ENCODE peak calls at places on chromosome 13, in seven cellular contexts. One of them, this sample, is unnamed.

GRCh38 chr13:107329991-107330390 is 762.1 kb upstream of the ARGLU1 start:
- DNase-seq in heart left ventricle: no peak
- DNase-seq in brain microvascular endothelial cell: no peak
- DNase-seq in sigmoid colon: no peak
- DNase-seq in Karpas-422: no peak
- DNase-seq in CD4-positive, alpha-beta memory T cell: no peak
- DNase-seq in GM23338: no peak
- DNase-seq in this sample: peak

GRCh38 chr13:66635526-66635925 is 594.6 kb downstream of the PCDH9 start:
- DNase-seq in sigmoid colon: no peak
- DNase-seq in heart left ventricle: no peak
- DNase-seq in CD4-positive, alpha-beta memory T cell: no peak
- DNase-seq in brain microvascular endothelial cell: peak
- DNase-seq in GM23338: no peak
- DNase-seq in Karpas-422: no peak
- DNase-seq in this sample: peak

GRCh38 chr13:98910501-98910951 is 67.3 kb downstream of the DOCK9 start:
- DNase-seq in brain microvascular endothelial cell: peak
- DNase-seq in sigmoid colon: no peak
- DNase-seq in Karpas-422: no peak
- DNase-seq in heart left ventricle: peak
- DNase-seq in GM23338: no peak
- DNase-seq in CD4-positive, alpha-beta memory T cell: peak
- DNase-seq in this sample: peak

GRCh38 chr13:98556968-98557591 is 19.8 kb downstream of the STK24 start:
- DNase-seq in heart left ventricle: no peak
- DNase-seq in Karpas-422: no peak
- DNase-seq in brain microvascular endothelial cell: no peak
- DNase-seq in GM23338: no peak
- DNase-seq in sigmoid colon: peak
- DNase-seq in CD4-positive, alpha-beta memory T cell: peak
- DNase-seq in this sample: peak

GRCh38 chr13:21537105-21537504 is 66.9 kb downstream of the MICU2 start:
- DNase-seq in GM23338: no peak
- DNase-seq in heart left ventricle: no peak
- DNase-seq in CD4-positive, alpha-beta memory T cell: no peak
- DNase-seq in sigmoid colon: no peak
- DNase-seq in Karpas-422: no peak
- DNase-seq in brain microvascular endothelial cell: no peak
- DNase-seq in this sample: no peak

GRCh38 chr13:108188260-108188659 is 27.1 kb downstream of the LIG4 start:
- DNase-seq in Karpas-422: no peak
- DNase-seq in sigmoid colon: no peak
- DNase-seq in CD4-positive, alpha-beta memory T cell: no peak
- DNase-seq in brain microvascular endothelial cell: no peak
- DNase-seq in GM23338: no peak
- DNase-seq in heart left ventricle: no peak
- DNase-seq in this sample: no peak

GRCh38 chr13:73872397-73872796 is 261.8 kb downstream of the KLF12 start:
- DNase-seq in Karpas-422: no peak
- DNase-seq in CD4-positive, alpha-beta memory T cell: no peak
- DNase-seq in sigmoid colon: no peak
- DNase-seq in heart left ventricle: no peak
- DNase-seq in GM23338: no peak
- DNase-seq in brain microvascular endothelial cell: no peak
- DNase-seq in this sample: no peak

GRCh38 chr13:93859666-93860065 is 619.8 kb downstream of the DCT start:
- DNase-seq in sigmoid colon: no peak
- DNase-seq in brain microvascular endothelial cell: peak
- DNase-seq in GM23338: no peak
- DNase-seq in Karpas-422: no peak
- DNase-seq in heart left ventricle: no peak
- DNase-seq in CD4-positive, alpha-beta memory T cell: no peak
- DNase-seq in this sample: peak

GRCh38 chr13:54682184-54682583 is 1653.6 kb downstream of the OLFM4 start:
- DNase-seq in CD4-positive, alpha-beta memory T cell: no peak
- DNase-seq in Karpas-422: no peak
- DNase-seq in heart left ventricle: no peak
- DNase-seq in brain microvascular endothelial cell: no peak
- DNase-seq in sigmoid colon: no peak
- DNase-seq in GM23338: no peak
- DNase-seq in this sample: no peak

GRCh38 chr13:33204130-33204927 is 81.2 kb downstream of the STARD13 start:
- DNase-seq in GM23338: no peak
- DNase-seq in sigmoid colon: peak
- DNase-seq in CD4-positive, alpha-beta memory T cell: no peak
- DNase-seq in heart left ventricle: peak
- DNase-seq in brain microvascular endothelial cell: peak
- DNase-seq in Karpas-422: no peak
- DNase-seq in this sample: peak

GRCh38 chr13:33205224-33205623 is 80.3 kb downstream of the STARD13 start:
- DNase-seq in brain microvascular endothelial cell: no peak
- DNase-seq in Karpas-422: no peak
- DNase-seq in GM23338: no peak
- DNase-seq in sigmoid colon: no peak
- DNase-seq in CD4-positive, alpha-beta memory T cell: no peak
- DNase-seq in heart left ventricle: no peak
- DNase-seq in this sample: no peak

GRCh38 chr13:33199282-33199850 is 86.2 kb downstream of the STARD13 start:
- DNase-seq in brain microvascular endothelial cell: no peak
- DNase-seq in Karpas-422: no peak
- DNase-seq in sigmoid colon: no peak
- DNase-seq in GM23338: no peak
- DNase-seq in heart left ventricle: no peak
- DNase-seq in CD4-positive, alpha-beta memory T cell: no peak
- DNase-seq in this sample: no peak

GRCh38 chr13:33205804-33206221 is 79.7 kb downstream of the STARD13 start:
- DNase-seq in GM23338: peak
- DNase-seq in CD4-positive, alpha-beta memory T cell: no peak
- DNase-seq in heart left ventricle: peak
- DNase-seq in brain microvascular endothelial cell: peak
- DNase-seq in sigmoid colon: no peak
- DNase-seq in Karpas-422: no peak
- DNase-seq in this sample: no peak

GRCh38 chr13:33202644-33203169 is 82.8 kb downstream of the STARD13 start:
- DNase-seq in brain microvascular endothelial cell: no peak
- DNase-seq in sigmoid colon: no peak
- DNase-seq in heart left ventricle: no peak
- DNase-seq in Karpas-422: no peak
- DNase-seq in GM23338: no peak
- DNase-seq in CD4-positive, alpha-beta memory T cell: no peak
- DNase-seq in this sample: no peak
- H3K27ac ChIP-seq in brain microvascular endothelial cell: peak
- H3K27ac ChIP-seq in sigmoid colon: peak
- H3K27ac ChIP-seq in heart left ventricle: peak
- H3K27ac ChIP-seq in Karpas-422: no peak
- H3K27ac ChIP-seq in GM23338: no peak
- H3K27ac ChIP-seq in CD4-positive, alpha-beta memory T cell: no peak
- H3K27ac ChIP-seq in this sample: peak

DNA sequence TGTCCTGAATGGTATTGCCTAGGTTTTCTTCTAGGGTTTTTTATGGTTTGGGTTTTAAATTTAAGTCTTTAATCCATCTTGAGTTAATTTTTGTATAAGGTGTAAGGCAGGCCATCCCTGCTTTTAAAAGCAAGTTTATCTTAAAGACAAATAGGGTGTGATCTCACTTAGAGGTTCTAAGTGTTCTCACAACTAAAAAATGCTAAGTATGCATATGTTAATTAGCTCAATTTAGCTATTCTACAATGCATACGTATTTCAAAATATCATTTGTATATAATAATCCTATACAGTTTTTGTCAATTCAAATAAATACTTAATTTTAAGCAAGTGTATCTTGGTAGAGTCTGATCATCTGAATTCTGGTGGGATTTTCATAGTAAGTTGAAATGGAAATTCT is 50.4 kb downstream of the MBNL2 start:
- DNase-seq in Karpas-422: no peak
- DNase-seq in heart left ventricle: no peak
- DNase-seq in CD4-positive, alpha-beta memory T cell: no peak
- DNase-seq in brain microvascular endothelial cell: no peak
- DNase-seq in GM23338: no peak
- DNase-seq in sigmoid colon: no peak
- DNase-seq in this sample: no peak
- H3K27ac ChIP-seq in Karpas-422: no peak
- H3K27ac ChIP-seq in heart left ventricle: no peak
- H3K27ac ChIP-seq in CD4-positive, alpha-beta memory T cell: no peak
- H3K27ac ChIP-seq in brain microvascular endothelial cell: no peak
- H3K27ac ChIP-seq in GM23338: no peak
- H3K27ac ChIP-seq in sigmoid colon: peak
- H3K27ac ChIP-seq in this sample: peak

GRCh38 chr13:48782429-48782840 is 128.7 kb downstream of the CYSLTR2 start:
- DNase-seq in GM23338: no peak
- DNase-seq in Karpas-422: no peak
- DNase-seq in heart left ventricle: no peak
- DNase-seq in brain microvascular endothelial cell: no peak
- DNase-seq in sigmoid colon: no peak
- DNase-seq in CD4-positive, alpha-beta memory T cell: no peak
- DNase-seq in this sample: no peak
- H3K27ac ChIP-seq in GM23338: no peak
- H3K27ac ChIP-seq in Karpas-422: no peak
- H3K27ac ChIP-seq in heart left ventricle: no peak
- H3K27ac ChIP-seq in brain microvascular endothelial cell: peak
- H3K27ac ChIP-seq in sigmoid colon: no peak
- H3K27ac ChIP-seq in CD4-positive, alpha-beta memory T cell: no peak
- H3K27ac ChIP-seq in this sample: no peak

DNA sequence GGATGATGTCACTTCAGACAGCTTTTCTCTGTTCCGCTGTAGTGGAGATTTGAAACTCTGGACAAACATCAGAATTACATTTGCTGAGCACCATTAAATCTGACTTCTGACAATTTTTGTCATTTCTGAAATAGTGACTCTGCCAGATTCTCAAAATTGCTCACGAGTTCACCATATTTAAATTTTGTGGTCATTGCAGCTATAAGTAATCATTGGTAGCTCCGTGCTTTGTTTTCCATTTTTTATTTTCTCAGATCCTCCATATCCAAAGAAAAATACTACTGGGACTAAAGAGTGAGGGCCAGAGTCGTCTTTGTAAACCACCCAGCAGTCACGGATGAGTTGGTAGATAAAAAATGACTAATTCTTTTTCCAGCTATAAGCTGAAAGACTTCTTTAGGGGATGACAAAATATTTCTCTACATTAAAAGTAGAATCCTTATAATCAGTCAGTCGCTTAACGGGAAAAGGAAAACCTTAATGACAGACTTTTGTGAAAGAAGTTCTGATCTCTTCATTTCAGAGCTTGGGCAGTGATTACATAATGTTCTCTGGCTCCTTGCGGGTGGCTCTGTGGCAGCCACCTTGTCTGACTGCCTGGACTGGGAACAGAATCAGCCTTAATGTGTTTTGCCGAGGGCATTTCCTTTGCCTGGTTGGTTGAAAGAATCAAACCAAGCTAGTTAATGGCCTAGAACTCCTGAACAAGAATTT is 2.3 kb downstream of the ITM2B start:
- DNase-seq in CD4-positive, alpha-beta memory T cell: peak
- DNase-seq in heart left ventricle: no peak
- DNase-seq in Karpas-422: peak
- DNase-seq in GM23338: peak
- DNase-seq in sigmoid colon: peak
- DNase-seq in brain microvascular endothelial cell: no peak
- DNase-seq in this sample: peak
- H3K27ac ChIP-seq in CD4-positive, alpha-beta memory T cell: peak
- H3K27ac ChIP-seq in heart left ventricle: peak
- H3K27ac ChIP-seq in Karpas-422: peak
- H3K27ac ChIP-seq in GM23338: peak
- H3K27ac ChIP-seq in sigmoid colon: peak
- H3K27ac ChIP-seq in brain microvascular endothelial cell: peak
- H3K27ac ChIP-seq in this sample: peak